ENCODE peak calls at places on chromosomes 6 and 20, in four cellular contexts. One of them, this sample, is unnamed. For H3K4me1, the result is how much of the 10 kb centered on the place peaks cover.

GRCh38 chr20:35603695-35604443 is 11.8 kb upstream of the SPAG4 start:
- DNase-seq in mammary epithelial cell: no peak
- DNase-seq in A673: no peak
- DNase-seq in ascending aorta: no peak
- DNase-seq in this sample: no peak

GRCh38 chr20:34271961-34272360 is 30.7 kb downstream of the ASIP start:
- DNase-seq in mammary epithelial cell: peak
- DNase-seq in A673: no peak
- DNase-seq in ascending aorta: no peak
- DNase-seq in this sample: no peak

GRCh38 chr6:142897659-142898058 is 47.3 kb downstream of the HIVEP2 start:
- DNase-seq in mammary epithelial cell: no peak
- DNase-seq in A673: no peak
- DNase-seq in ascending aorta: no peak
- DNase-seq in this sample: no peak

GRCh38 chr20:50567860-50568548 is 57.8 kb downstream of the PTPN1 start:
- DNase-seq in mammary epithelial cell: no peak
- DNase-seq in A673: no peak
- DNase-seq in ascending aorta: no peak
- DNase-seq in this sample: no peak

GRCh38 chr20:45501600-45501999 is 13.8 kb downstream of the SPINT3 start:
- DNase-seq in mammary epithelial cell: no peak
- DNase-seq in A673: no peak
- DNase-seq in ascending aorta: no peak
- DNase-seq in this sample: no peak

GRCh38 chr20:62979876-62980373 is 26.8 kb downstream of the BHLHE23 start:
- DNase-seq in mammary epithelial cell: no peak
- DNase-seq in A673: no peak
- DNase-seq in ascending aorta: no peak
- DNase-seq in this sample: no peak

GRCh38 chr6:4613795-4614194 is 162.4 kb upstream of the CDYL start:
- DNase-seq in mammary epithelial cell: no peak
- DNase-seq in A673: no peak
- DNase-seq in ascending aorta: no peak
- DNase-seq in this sample: no peak

GRCh38 chr6:25962368-25963127 is at the start of gene TRIM38:
- DNase-seq in mammary epithelial cell: peak
- DNase-seq in A673: peak
- DNase-seq in ascending aorta: peak
- DNase-seq in this sample: peak

GRCh38 chr20:3115190-3116107 is 30.9 kb upstream of the AVP start:
- DNase-seq in mammary epithelial cell: peak
- DNase-seq in A673: peak
- DNase-seq in ascending aorta: no peak
- DNase-seq in this sample: no peak

GRCh38 chr6:118788702-118789101 is 105.2 kb upstream of the ASF1A start:
- DNase-seq in mammary epithelial cell: no peak
- DNase-seq in A673: no peak
- DNase-seq in ascending aorta: no peak
- DNase-seq in this sample: no peak

GRCh38 chr6:39493717-39494116 is 171.2 kb upstream of the KCNK16 start:
- DNase-seq in mammary epithelial cell: no peak
- DNase-seq in A673: no peak
- DNase-seq in ascending aorta: no peak
- DNase-seq in this sample: no peak

GRCh38 chr6:89989742-89990141 is 95.5 kb downstream of the GJA10 start:
- DNase-seq in mammary epithelial cell: no peak
- DNase-seq in A673: no peak
- DNase-seq in ascending aorta: no peak
- DNase-seq in this sample: no peak

GRCh38 chr20:41456341-41456740 is 89.7 kb upstream of the EMILIN3 start:
- DNase-seq in mammary epithelial cell: no peak
- DNase-seq in A673: peak
- DNase-seq in ascending aorta: no peak
- DNase-seq in this sample: no peak

GRCh38 chr20:37283530-37284195 is 5.8 kb upstream of the MANBAL start:
- DNase-seq in mammary epithelial cell: no peak
- DNase-seq in A673: no peak
- DNase-seq in ascending aorta: no peak
- DNase-seq in this sample: no peak
- H3K4me1 ChIP-seq in mammary epithelial cell: under half
- H3K4me1 ChIP-seq in A673: under half
- H3K4me1 ChIP-seq in ascending aorta: under half
- H3K4me1 ChIP-seq in this sample: under half

DNA sequence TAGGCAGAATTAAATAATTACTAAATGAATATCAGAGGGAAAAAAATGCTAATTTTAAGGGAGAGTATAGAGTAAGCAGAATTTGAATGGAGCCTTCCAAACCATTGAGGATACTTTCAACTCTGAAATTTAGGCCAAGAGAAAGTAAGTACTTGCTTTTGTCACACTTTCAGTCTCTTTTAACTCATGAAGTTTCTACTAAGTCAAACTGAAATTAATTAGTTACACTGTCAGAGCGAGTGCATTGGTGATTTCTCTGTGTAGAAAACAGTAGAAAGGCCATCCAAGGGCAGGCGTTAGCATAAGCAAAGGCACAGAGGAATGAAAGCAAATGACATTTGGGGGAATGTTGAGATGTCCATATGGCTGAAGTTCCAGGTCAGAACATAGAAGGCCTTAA is 92.9 kb downstream of the PLEKHG1 start:
- DNase-seq in mammary epithelial cell: no peak
- DNase-seq in A673: no peak
- DNase-seq in ascending aorta: no peak
- DNase-seq in this sample: no peak
- H3K4me1 ChIP-seq in mammary epithelial cell: under half
- H3K4me1 ChIP-seq in A673: under half
- H3K4me1 ChIP-seq in ascending aorta: under half
- H3K4me1 ChIP-seq in this sample: under half

GRCh38 chr20:53582574-53583351 is 10.9 kb downstream of the ZNF217 start:
- DNase-seq in mammary epithelial cell: peak
- DNase-seq in A673: peak
- DNase-seq in ascending aorta: no peak
- DNase-seq in this sample: peak

GRCh38 chr20:53581444-53582311 is 12.0 kb downstream of the ZNF217 start:
- DNase-seq in mammary epithelial cell: no peak
- DNase-seq in A673: no peak
- DNase-seq in ascending aorta: no peak
- DNase-seq in this sample: peak

GRCh38 chr20:53586640-53587039 is 7.0 kb downstream of the ZNF217 start:
- DNase-seq in mammary epithelial cell: no peak
- DNase-seq in A673: no peak
- DNase-seq in ascending aorta: no peak
- DNase-seq in this sample: no peak
- H3K4me1 ChIP-seq in mammary epithelial cell: under half
- H3K4me1 ChIP-seq in A673: under half
- H3K4me1 ChIP-seq in ascending aorta: under half
- H3K4me1 ChIP-seq in this sample: half or more

DNA sequence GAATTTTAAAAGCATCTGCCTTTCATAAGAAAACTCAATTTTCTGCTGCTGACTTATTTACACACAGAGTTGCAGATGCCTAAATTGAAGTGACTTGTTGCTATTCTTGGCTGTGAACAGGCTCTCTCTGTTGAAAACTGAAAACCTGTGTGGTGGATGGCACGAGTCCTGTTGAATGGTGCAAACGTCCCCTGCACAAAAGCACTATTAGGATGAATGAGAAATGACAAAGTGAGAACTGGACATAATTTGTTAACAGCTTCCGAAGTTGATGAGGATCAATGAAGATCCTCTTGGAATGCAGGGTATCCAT is 201.7 kb upstream of the PREP start:
- DNase-seq in mammary epithelial cell: no peak
- DNase-seq in A673: no peak
- DNase-seq in ascending aorta: no peak
- DNase-seq in this sample: no peak
- H3K4me1 ChIP-seq in mammary epithelial cell: under half
- H3K4me1 ChIP-seq in A673: under half
- H3K4me1 ChIP-seq in ascending aorta: under half
- H3K4me1 ChIP-seq in this sample: under half

GRCh38 chr20:44115762-44116644 is 71.0 kb downstream of the JPH2 start:
- DNase-seq in mammary epithelial cell: no peak
- DNase-seq in A673: no peak
- DNase-seq in ascending aorta: no peak
- DNase-seq in this sample: no peak
- H3K4me1 ChIP-seq in mammary epithelial cell: under half
- H3K4me1 ChIP-seq in A673: under half
- H3K4me1 ChIP-seq in ascending aorta: under half
- H3K4me1 ChIP-seq in this sample: under half

GRCh38 chr6:11426571-11426970 is 111.0 kb upstream of the TMEM170B start:
- DNase-seq in mammary epithelial cell: no peak
- DNase-seq in A673: no peak
- DNase-seq in ascending aorta: no peak
- DNase-seq in this sample: no peak
- H3K4me1 ChIP-seq in mammary epithelial cell: under half
- H3K4me1 ChIP-seq in A673: under half
- H3K4me1 ChIP-seq in ascending aorta: half or more
- H3K4me1 ChIP-seq in this sample: under half

This sample was measured in CD8-positive, alpha-beta memory T cell.